ENCODE peak calls at places on chromosomes 3 and 15, in seven cellular contexts. N is cardiac fibroblast, R is astrocyte of the spinal cord, S is pancreas, P is nephron progenitor cell, K is B cell, X is omental fat pad. F is an unnamed sample.

GRCh38 chr3:69248394-69248793 is 126.0 kb upstream of the LMOD3 start:
- DNase-seq in R (no peak), N (no peak), S (peak; percentile 25), X (no peak), P (no peak), K (no peak), F (no peak)

GRCh38 chr15:80105193-80105984 is 45.9 kb downstream of the ZFAND6 start:
- DNase-seq in R (peak; percentile 67), X (no peak), P (no peak), S (no peak), N (peak; percentile 66), K (no peak), F (no peak)

GRCh38 chr3:151201046-151201730 is 1.8 kb downstream of the GPR171 start:
- DNase-seq in R (no peak), P (no peak), S (no peak), X (no peak), N (no peak), K (no peak), F (no peak)

GRCh38 chr3:2623463-2623862 is 486.7 kb downstream of the IL5RA start:
- DNase-seq in P (no peak), S (no peak), R (no peak), N (no peak), X (no peak), K (no peak), F (no peak)

GRCh38 chr3:148682997-148683396 is 14.7 kb upstream of the AGTR1 start:
- DNase-seq in K (no peak), P (no peak), R (no peak), X (no peak), N (no peak), S (peak; percentile 21), F (no peak)

GRCh38 chr3:39434574-39434973 is 28.1 kb downstream of the RPSA start:
- DNase-seq in K (no peak), R (no peak), X (no peak), S (peak; percentile 1), P (no peak), N (peak; percentile 35), F (no peak)

GRCh38 chr15:62706361-62706760 is 336.2 kb upstream of the TPM1 start:
- DNase-seq in S (no peak), P (no peak), K (no peak), R (no peak), X (no peak), N (peak; percentile 1), F (no peak)

GRCh38 chr3:102233881-102234280 is 200.9 kb upstream of the ZPLD1 start:
- DNase-seq in P (peak; percentile 23), R (no peak), S (no peak), K (peak; percentile 75), N (peak; percentile 5), X (no peak), F (no peak)

GRCh38 chr3:183641875-183642274 is 6.5 kb downstream of the KLHL24 start:
- DNase-seq in S (no peak), K (no peak), P (no peak), R (no peak), X (no peak), N (no peak), F (no peak)

GRCh38 chr3:146574173-146574572 is 29.8 kb upstream of the PLSCR1 start:
- DNase-seq in P (no peak), X (no peak), N (no peak), S (no peak), R (no peak), K (no peak), F (no peak)

GRCh38 chr3:9701711-9702110 is 1.9 kb upstream of the CPNE9 start:
- DNase-seq in S (no peak), R (no peak), P (no peak), N (no peak), X (no peak), K (no peak), F (no peak)

GRCh38 chr15:29802411-29802810 is 19.9 kb downstream of the TJP1 start:
- DNase-seq in R (no peak), X (no peak), N (no peak), P (no peak), K (no peak), S (no peak), F (no peak)
- TF ChIP-seq CTCF in R (no peak), X (no peak), N (no peak), P (no peak), K (no peak), S (no peak), F (no peak)

GRCh38 chr15:87671289-87671688 is 585.2 kb downstream of the NTRK3 start:
- DNase-seq in X (no peak), R (no peak), K (no peak), N (no peak), P (no peak), S (no peak), F (no peak)

GRCh38 chr15:87667643-87668042 is 588.9 kb downstream of the NTRK3 start:
- DNase-seq in X (no peak), P (no peak), K (no peak), S (no peak), N (no peak), R (peak; percentile 19), F (no peak)

GRCh38 chr15:87669846-87670245 is 586.7 kb downstream of the NTRK3 start:
- DNase-seq in K (no peak), X (no peak), P (no peak), S (no peak), N (no peak), R (no peak), F (no peak)

DNA sequence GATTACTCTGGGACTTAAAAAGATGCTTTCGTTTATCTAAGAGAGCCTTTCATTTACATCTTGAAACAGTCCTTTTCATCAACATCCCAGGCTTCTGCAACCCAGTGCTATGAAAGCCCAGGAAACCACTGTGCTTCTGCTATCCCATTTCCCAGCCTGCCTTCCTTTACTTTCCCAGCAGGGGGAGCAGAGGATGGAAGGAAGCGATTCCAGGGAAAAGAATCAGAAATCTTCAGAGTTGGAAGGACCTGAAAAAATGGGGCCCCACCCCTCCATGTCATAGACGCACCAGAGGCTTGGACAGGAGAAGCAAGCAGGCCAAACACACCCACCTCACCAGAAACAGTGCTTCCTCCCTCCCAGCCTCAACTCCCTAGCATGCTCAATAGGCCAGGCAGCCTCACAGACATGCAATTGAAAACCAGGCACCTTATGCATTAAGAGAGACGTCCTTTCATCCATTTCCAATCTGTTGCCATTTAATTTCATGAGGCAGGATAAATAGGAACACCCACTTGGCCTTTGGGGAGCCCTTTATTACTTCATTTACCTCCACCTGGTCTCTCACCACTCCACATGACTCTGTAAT is 584.1 kb downstream of the NTRK3 start:
- DNase-seq in R (peak; percentile 35), K (no peak), X (no peak), S (peak; percentile 11), N (peak; percentile 56), P (peak; percentile 54), F (no peak)
- TF ChIP-seq CTCF in R (peak; percentile 83), K (no peak), X (no peak), S (no peak), N (peak; percentile 88), P (peak; percentile 63), F (peak; percentile 52)

GRCh38 chr3:32176989-32177701 is 61.3 kb upstream of the CMTM8 start:
- DNase-seq in K (peak; percentile 75), S (peak; percentile 65), P (peak; percentile 60), X (no peak), N (peak; percentile 81), R (peak; percentile 64), F (no peak)

GRCh38 chr3:32177702-32178198 is 60.7 kb upstream of the CMTM8 start:
- DNase-seq in S (peak; percentile 83), R (peak; percentile 80), P (peak; percentile 61), K (peak; percentile 52), N (peak; percentile 93), X (peak; percentile 29), F (no peak)

GRCh38 chr3:32172420-32172819 is 66.0 kb downstream of the GPD1L start:
- DNase-seq in K (no peak), S (no peak), X (no peak), R (no peak), N (no peak), P (no peak), F (no peak)

GRCh38 chr3:32180151-32180850 is 58.2 kb upstream of the CMTM8 start:
- DNase-seq in R (no peak), K (no peak), N (no peak), P (no peak), X (no peak), S (no peak), F (no peak)

GRCh38 chr3:32175607-32176197 is 62.8 kb upstream of the CMTM8 start:
- DNase-seq in X (no peak), K (peak; percentile 69), N (peak; percentile 83), R (peak; percentile 65), S (peak; percentile 48), P (peak; percentile 70), F (no peak)
- TF ChIP-seq CTCF in X (no peak), K (peak; percentile 82), N (peak; percentile 55), R (peak; percentile 55), S (peak; percentile 39), P (peak; percentile 72), F (peak; percentile 28)

DNA sequence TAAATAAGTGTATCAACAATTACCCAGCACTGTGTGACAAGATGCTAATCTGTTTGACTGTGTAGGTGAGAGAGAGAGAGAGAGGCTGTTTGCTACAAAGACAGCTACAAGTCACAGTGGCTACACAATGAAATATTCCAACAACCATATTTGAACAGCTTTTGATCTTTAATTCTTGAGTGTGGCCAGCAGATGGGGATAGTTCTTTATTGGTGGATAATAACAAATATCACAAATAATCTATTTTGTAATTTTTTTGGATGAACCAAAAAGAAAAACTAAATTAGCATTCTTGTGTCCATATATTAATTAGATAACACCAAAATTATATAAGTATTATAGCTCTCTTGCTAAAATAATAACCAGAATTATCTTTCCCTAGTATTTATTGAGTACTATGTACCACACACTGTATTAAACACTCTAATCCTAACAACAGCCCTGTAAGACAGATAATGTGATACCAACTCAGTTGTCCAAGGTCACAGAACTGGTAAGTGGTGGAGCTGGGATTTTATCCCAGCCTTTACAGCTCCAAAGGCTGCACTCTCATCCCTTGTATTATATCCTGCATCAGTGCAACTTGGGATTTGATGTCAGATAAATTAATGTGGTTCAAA is 61.9 kb upstream of the C3orf80 start:
- DNase-seq in R (peak; percentile 55), X (no peak), K (peak; percentile 8), N (peak; percentile 67), S (no peak), P (no peak), F (no peak)
- TF ChIP-seq CTCF in R (peak; percentile 33), X (no peak), K (no peak), N (peak; percentile 43), S (no peak), P (peak; percentile 35), F (peak; percentile 60)

GRCh38 chr3:118863731-118864322 is 170.8 kb downstream of the IGSF11 start:
- DNase-seq in R (no peak), K (no peak), S (no peak), X (no peak), P (peak; percentile 6), N (no peak), F (no peak)
- TF ChIP-seq CTCF in R (no peak), K (no peak), S (no peak), X (no peak), P (no peak), N (no peak), F (no peak)

GRCh38 chr15:40358492-40359353 is 704 bp downstream of the DISP2 start:
- DNase-seq in X (no peak), P (no peak), S (no peak), K (no peak), N (no peak), R (no peak), F (no peak)
- TF ChIP-seq CTCF in X (no peak), P (no peak), S (no peak), K (no peak), N (peak; percentile 6), R (peak; percentile 1), F (no peak)